ENCODE peak calls at places on chromosomes 4 and X, in four cellular contexts. U is body of pancreas, P is adrenal gland, B is right lobe of liver. S is an unnamed sample. For H3K9me3, the result is how much of the 10 kb centered on the place peaks cover.

GRCh38 chrX:103533428-103534216 is 14.3 kb upstream of the RAB40A start:
- DNase-seq in U (peak), P (peak), B (peak), S (peak)

GRCh38 chr4:184953421-184953820 is 64.9 kb upstream of the HELT start:
- DNase-seq in U (no peak), P (no peak), B (peak), S (no peak)

GRCh38 chr4:152385551-152385950 is 150.3 kb downstream of the FBXW7 start:
- DNase-seq in U (no peak), P (no peak), B (no peak), S (no peak)

GRCh38 chr4:7444314-7444713 is 9.6 kb upstream of the PSAPL1 start:
- DNase-seq in U (no peak), P (no peak), B (no peak), S (no peak)

GRCh38 chr4:21366312-21366711 is 582.3 kb downstream of the KCNIP4 start:
- DNase-seq in U (no peak), P (no peak), B (no peak), S (no peak)

GRCh38 chr4:107734120-107734519 is 14.1 kb upstream of the PAPSS1 start:
- DNase-seq in U (no peak), P (no peak), B (no peak), S (no peak)

GRCh38 chr4:3074846-3075651 is 568 bp downstream of the HTT start:
- DNase-seq in U (peak), P (peak), B (peak), S (peak)

GRCh38 chrX:118974088-118974907 is at the start of gene LONRF3:
- DNase-seq in U (peak), P (peak), B (peak), S (peak)

GRCh38 chr4:113773756-113774155 is 12.2 kb upstream of the CAMK2D start:
- DNase-seq in U (no peak), P (no peak), B (no peak), S (no peak)

GRCh38 chrX:63330681-63331080 is 20.5 kb downstream of the SPIN4 start:
- DNase-seq in U (no peak), P (no peak), B (no peak), S (no peak)

GRCh38 chr4:97123573-97123972 is 1019.7 kb downstream of the STPG2 start:
- DNase-seq in U (no peak), P (no peak), B (no peak), S (no peak)

GRCh38 chrX:130083107-130083490 is 27.2 kb downstream of the ELF4 start:
- DNase-seq in U (no peak), P (no peak), B (no peak), S (no peak)

GRCh38 chr4:159389756-159390155 is 286.9 kb downstream of the RAPGEF2 start:
- DNase-seq in U (no peak), P (no peak), B (no peak), S (no peak)

GRCh38 chr4:16259531-16260246 is 33.4 kb upstream of the TAPT1 start:
- DNase-seq in U (no peak), P (peak), B (no peak), S (no peak)

GRCh38 chrX:69107231-69107739 is 58.0 kb downstream of the PJA1 start:
- DNase-seq in U (peak), P (no peak), B (no peak), S (peak)

GRCh38 chrX:135951291-135951690 is 22.5 kb downstream of the MMGT1 start:
- DNase-seq in U (no peak), P (no peak), B (no peak), S (no peak)

GRCh38 chr4:150816491-150816890 is 198.6 kb downstream of the LRBA start:
- DNase-seq in U (no peak), P (no peak), B (no peak), S (no peak)

GRCh38 chrX:105323951-105324350 is 103.5 kb upstream of the TEX13A start:
- DNase-seq in U (no peak), P (no peak), B (no peak), S (no peak)

GRCh38 chr4:154361450-154361849 is 130.1 kb downstream of the DCHS2 start:
- DNase-seq in U (no peak), P (no peak), B (no peak), S (no peak)

GRCh38 chr4:39539026-39539690 is 11.9 kb upstream of the UGDH start:
- DNase-seq in U (peak), P (no peak), B (no peak), S (peak)

GRCh38 chr4:84615355-84615754 is 32.4 kb downstream of the CDS1 start:
- DNase-seq in U (no peak), P (no peak), B (no peak), S (no peak)

GRCh38 chrX:1657367-1658082 is 42.7 kb downstream of the ASMT start:
- DNase-seq in U (no peak), P (no peak), B (no peak), S (no peak)

GRCh38 chrX:18899796-18900380 is 84.0 kb downstream of the PHKA2 start:
- DNase-seq in U (no peak), P (peak), B (no peak), S (no peak)

GRCh38 chrX:111360839-111361238 is 51.2 kb downstream of the DCX start:
- DNase-seq in U (no peak), P (no peak), B (no peak), S (no peak)

GRCh38 chr4:83115000-83115399 is 471 bp upstream of the PLAC8 start:
- DNase-seq in U (no peak), P (no peak), B (no peak), S (no peak)

GRCh38 chr4:69383281-69383680 is 103.0 kb downstream of the UGT2B28 start:
- DNase-seq in U (no peak), P (no peak), B (no peak), S (no peak)

GRCh38 chr4:34619531-34620109 is 1624.7 kb downstream of the ARAP2 start:
- DNase-seq in U (no peak), P (no peak), B (no peak), S (no peak)

GRCh38 chrX:24692305-24692704 is 1.4 kb upstream of the POLA1 start:
- DNase-seq in U (no peak), P (no peak), B (no peak), S (no peak)

GRCh38 chr4:77662396-77662795 is 56.8 kb downstream of the CXCL13 start:
- DNase-seq in U (no peak), P (no peak), B (no peak), S (no peak)

GRCh38 chrX:106481341-106481740 is 130.4 kb upstream of the RADX start:
- DNase-seq in U (peak), P (peak), B (no peak), S (peak)

GRCh38 chrX:39953879-39954278 is 143.9 kb downstream of the BCOR start:
- DNase-seq in U (peak), P (peak), B (peak), S (peak)
- TF ChIP-seq POLR2A in U (no peak), P (no peak), B (peak), S (no peak)

GRCh38 chrX:156000361-156000926 is 2.9 kb downstream of the IL9R start:
- DNase-seq in U (no peak), P (no peak), B (no peak), S (no peak)

GRCh38 chrX:155998761-155999510 is 1.4 kb downstream of the IL9R start:
- DNase-seq in U (no peak), P (no peak), B (no peak), S (no peak)

GRCh38 chrX:155995476-155995875 is 2.0 kb upstream of the IL9R start:
- DNase-seq in U (no peak), P (no peak), B (no peak), S (no peak)

GRCh38 chrX:155997436-155997835 is at the start of gene IL9R:
- DNase-seq in U (no peak), P (no peak), B (no peak), S (no peak)

DNA sequence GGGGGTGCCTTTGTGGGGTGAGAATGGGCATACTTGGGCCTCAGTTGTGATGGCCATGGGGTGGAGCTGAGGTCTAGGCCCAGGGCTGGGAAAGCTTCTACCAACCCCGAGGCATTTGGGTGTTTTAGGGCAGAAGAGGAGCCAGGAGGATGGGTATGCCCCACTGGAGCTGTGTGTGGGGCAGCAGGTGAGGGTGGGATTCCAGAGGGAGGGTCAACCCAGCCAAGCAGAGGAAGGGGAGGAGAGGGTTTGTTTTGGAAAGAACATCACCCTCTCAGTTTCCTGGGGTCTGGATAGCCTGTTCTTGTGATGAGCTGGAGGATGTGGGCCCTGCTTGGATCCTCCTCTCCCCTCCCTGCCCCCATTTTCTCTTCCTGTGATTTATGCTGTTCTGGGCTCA is 620 bp downstream of the IL9R start:
- DNase-seq in U (no peak), P (no peak), B (no peak), S (no peak)
- H3K9me3 ChIP-seq in U (under half), P (under half), B (under half), S (under half)

GRCh38 chr4:37827030-37827705 is 682 bp downstream of the PGM2 start:
- DNase-seq in U (no peak), P (peak), B (peak), S (peak)
- TF ChIP-seq POLR2A in U (no peak), P (no peak), B (no peak), S (no peak)

GRCh38 chr4:170691168-170691567 is 601.4 kb upstream of the AADAT start:
- DNase-seq in U (no peak), P (no peak), B (no peak), S (no peak)

GRCh38 chr4:170682511-170682910 is 592.8 kb upstream of the AADAT start:
- DNase-seq in U (no peak), P (no peak), B (no peak), S (no peak)

GRCh38 chr4:170687751-170688150 is 598.0 kb upstream of the AADAT start:
- DNase-seq in U (no peak), P (no peak), B (no peak), S (no peak)
- H3K9me3 ChIP-seq in U (under half), P (under half), B (under half), S (under half)

GRCh38 chr4:14894392-14895292 is 107.6 kb upstream of the CPEB2 start:
- DNase-seq in U (no peak), P (no peak), B (no peak), S (no peak)
- TF ChIP-seq POLR2A in U (no peak), P (no peak), B (no peak), S (no peak)

DNA sequence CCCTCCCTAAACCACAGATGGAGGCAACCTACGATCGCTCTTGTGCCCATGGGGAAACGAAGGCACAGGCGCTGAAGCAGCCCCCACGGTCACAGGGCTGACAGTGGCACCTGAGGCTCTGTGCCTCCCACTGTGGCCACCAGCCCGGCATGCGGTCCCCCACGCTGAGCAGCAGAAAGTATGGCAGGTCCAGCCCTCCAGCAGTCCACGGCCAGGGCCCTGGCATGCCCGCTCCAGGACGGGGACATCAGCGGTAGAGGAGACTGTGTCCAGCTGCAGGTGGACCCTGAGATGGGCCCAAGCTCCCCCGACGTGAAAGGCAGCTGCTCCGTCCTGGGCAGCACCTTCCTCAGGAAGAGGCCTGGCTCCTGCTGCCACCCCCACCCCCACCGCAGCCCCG is 61.2 kb downstream of the FAM53A start:
- DNase-seq in U (no peak), P (no peak), B (no peak), S (no peak)
- H3K9me3 ChIP-seq in U (under half), P (under half), B (under half), S (under half)

S was measured in stomach.